ENCODE peak calls at places on chromosome 1, in six cellular contexts. One of them, this sample, is unnamed.

GRCh38 chr1:116990612-116991151 is 10.9 kb upstream of the CD101 start:
- DNase-seq in occipital lobe: no peak
- DNase-seq in WTC11: no peak
- DNase-seq in activated effector memory CD4-positive, alpha-beta T cell treated with Interleukin-2 at 50 U/mL for 16 hours: no peak
- DNase-seq in RWPE1: peak
- DNase-seq in activated CD4-positive, alpha-beta T cell treated with anti-CD3 and anti-CD28 coated beads, Interleukin-2, amount 50 U/mL, for 24 hours: no peak
- DNase-seq in this sample: peak

GRCh38 chr1:42168798-42169197 is 4.3 kb upstream of the GUCA2A start:
- DNase-seq in occipital lobe: no peak
- DNase-seq in WTC11: no peak
- DNase-seq in activated effector memory CD4-positive, alpha-beta T cell treated with Interleukin-2 at 50 U/mL for 16 hours: no peak
- DNase-seq in RWPE1: no peak
- DNase-seq in activated CD4-positive, alpha-beta T cell treated with anti-CD3 and anti-CD28 coated beads, Interleukin-2, amount 50 U/mL, for 24 hours: no peak
- DNase-seq in this sample: no peak

GRCh38 chr1:102941364-102941947 is 166.9 kb downstream of the COL11A1 start:
- DNase-seq in occipital lobe: no peak
- DNase-seq in WTC11: no peak
- DNase-seq in activated effector memory CD4-positive, alpha-beta T cell treated with Interleukin-2 at 50 U/mL for 16 hours: no peak
- DNase-seq in RWPE1: peak
- DNase-seq in activated CD4-positive, alpha-beta T cell treated with anti-CD3 and anti-CD28 coated beads, Interleukin-2, amount 50 U/mL, for 24 hours: no peak
- DNase-seq in this sample: no peak

GRCh38 chr1:94081566-94082344 is 39.2 kb downstream of the ABCA4 start:
- DNase-seq in occipital lobe: no peak
- DNase-seq in WTC11: no peak
- DNase-seq in activated effector memory CD4-positive, alpha-beta T cell treated with Interleukin-2 at 50 U/mL for 16 hours: no peak
- DNase-seq in RWPE1: peak
- DNase-seq in activated CD4-positive, alpha-beta T cell treated with anti-CD3 and anti-CD28 coated beads, Interleukin-2, amount 50 U/mL, for 24 hours: no peak
- DNase-seq in this sample: peak

GRCh38 chr1:75035536-75035935 is 98.7 kb upstream of the LHX8 start:
- DNase-seq in occipital lobe: no peak
- DNase-seq in WTC11: no peak
- DNase-seq in activated effector memory CD4-positive, alpha-beta T cell treated with Interleukin-2 at 50 U/mL for 16 hours: no peak
- DNase-seq in RWPE1: no peak
- DNase-seq in activated CD4-positive, alpha-beta T cell treated with anti-CD3 and anti-CD28 coated beads, Interleukin-2, amount 50 U/mL, for 24 hours: no peak
- DNase-seq in this sample: no peak

GRCh38 chr1:110605901-110606783 is at the start of gene KCNA2:
- DNase-seq in occipital lobe: peak
- DNase-seq in WTC11: peak
- DNase-seq in activated effector memory CD4-positive, alpha-beta T cell treated with Interleukin-2 at 50 U/mL for 16 hours: no peak
- DNase-seq in RWPE1: no peak
- DNase-seq in activated CD4-positive, alpha-beta T cell treated with anti-CD3 and anti-CD28 coated beads, Interleukin-2, amount 50 U/mL, for 24 hours: no peak
- DNase-seq in this sample: peak

GRCh38 chr1:119116725-119117124 is 23.7 kb downstream of the WARS2 start:
- DNase-seq in occipital lobe: no peak
- DNase-seq in WTC11: no peak
- DNase-seq in activated effector memory CD4-positive, alpha-beta T cell treated with Interleukin-2 at 50 U/mL for 16 hours: no peak
- DNase-seq in RWPE1: no peak
- DNase-seq in activated CD4-positive, alpha-beta T cell treated with anti-CD3 and anti-CD28 coated beads, Interleukin-2, amount 50 U/mL, for 24 hours: no peak
- DNase-seq in this sample: no peak

GRCh38 chr1:178634445-178634844 is 90.6 kb upstream of the RALGPS2 start:
- DNase-seq in occipital lobe: no peak
- DNase-seq in WTC11: no peak
- DNase-seq in activated effector memory CD4-positive, alpha-beta T cell treated with Interleukin-2 at 50 U/mL for 16 hours: no peak
- DNase-seq in RWPE1: no peak
- DNase-seq in activated CD4-positive, alpha-beta T cell treated with anti-CD3 and anti-CD28 coated beads, Interleukin-2, amount 50 U/mL, for 24 hours: no peak
- DNase-seq in this sample: no peak

GRCh38 chr1:234970371-234970730 is 158.3 kb downstream of the TOMM20 start:
- DNase-seq in occipital lobe: no peak
- DNase-seq in WTC11: no peak
- DNase-seq in activated effector memory CD4-positive, alpha-beta T cell treated with Interleukin-2 at 50 U/mL for 16 hours: no peak
- DNase-seq in RWPE1: no peak
- DNase-seq in activated CD4-positive, alpha-beta T cell treated with anti-CD3 and anti-CD28 coated beads, Interleukin-2, amount 50 U/mL, for 24 hours: no peak
- DNase-seq in this sample: no peak

GRCh38 chr1:161158316-161159016 is 834 bp upstream of the USP21 start:
- DNase-seq in occipital lobe: no peak
- DNase-seq in WTC11: no peak
- DNase-seq in activated effector memory CD4-positive, alpha-beta T cell treated with Interleukin-2 at 50 U/mL for 16 hours: no peak
- DNase-seq in RWPE1: no peak
- DNase-seq in activated CD4-positive, alpha-beta T cell treated with anti-CD3 and anti-CD28 coated beads, Interleukin-2, amount 50 U/mL, for 24 hours: no peak
- DNase-seq in this sample: no peak